ENCODE peak calls at places on chromosomes 12 and 14, in five cellular contexts. V is GM13977, O is body of pancreas, B is stomach, I is pancreas. T is an unnamed sample.

GRCh38 chr12:13044859-13045384 is 741 bp downstream of the FAM234B start:
- DNase-seq in V (no peak), I (no peak), B (no peak), O (no peak), T (peak)

GRCh38 chr14:81655423-81656314 is 122.0 kb upstream of the SEL1L start:
- DNase-seq in O (no peak), I (no peak), B (no peak), V (no peak), T (no peak)

GRCh38 chr12:8689606-8690175 is 8.1 kb upstream of the RIMKLB start:
- DNase-seq in I (no peak), B (no peak), O (no peak), V (no peak), T (no peak)

GRCh38 chr12:68611094-68611818 is 557 bp downstream of the RAP1B start:
- DNase-seq in I (peak), V (peak), B (peak), O (peak), T (peak)

GRCh38 chr12:124296295-124296915 is 1.5 kb downstream of the RFLNA start:
- DNase-seq in V (no peak), O (no peak), B (no peak), I (no peak), T (no peak)

GRCh38 chr12:54125950-54126695 is 62.7 kb downstream of the SMUG1 start:
- DNase-seq in O (peak), I (peak), V (no peak), B (peak), T (no peak)

GRCh38 chr14:69896080-69896479 is 16.9 kb downstream of the SMOC1 start:
- DNase-seq in V (no peak), O (no peak), B (no peak), I (no peak), T (no peak)

GRCh38 chr12:67747869-67748760 is 99.6 kb downstream of the DYRK2 start:
- DNase-seq in I (peak), B (peak), O (peak), V (no peak), T (peak)

GRCh38 chr12:32897276-32897615 is 669 bp upstream of the PKP2 start:
- DNase-seq in V (no peak), I (no peak), B (no peak), O (no peak), T (no peak)

GRCh38 chr12:115437061-115437567 is 753.1 kb upstream of the TBX3 start:
- DNase-seq in B (no peak), V (no peak), O (no peak), I (no peak), T (peak)

GRCh38 chr14:91415794-91416743 is 1.6 kb downstream of the CCDC88C start:
- DNase-seq in V (peak), I (no peak), B (peak), O (peak), T (no peak)

GRCh38 chr12:46445551-46446235 is 73.1 kb upstream of the SLC38A2 start:
- DNase-seq in V (no peak), O (no peak), B (no peak), I (no peak), T (no peak)

GRCh38 chr14:30651934-30652333 is 29.8 kb downstream of the SCFD1 start:
- DNase-seq in V (no peak), B (no peak), O (no peak), I (no peak), T (no peak)

GRCh38 chr12:94266390-94266789 is 118.0 kb downstream of the PLXNC1 start:
- DNase-seq in I (no peak), B (no peak), V (no peak), O (no peak), T (no peak)

GRCh38 chr12:56163533-56164344 is 5.6 kb downstream of the MYL6 start:
- DNase-seq in I (no peak), V (no peak), O (no peak), B (no peak), T (no peak)

GRCh38 chr14:32764131-32764530 is 174.5 kb upstream of the NPAS3 start:
- DNase-seq in B (no peak), I (no peak), V (no peak), O (no peak), T (no peak)

GRCh38 chr12:49288412-49288853 is 6.5 kb upstream of the PRPH start:
- DNase-seq in V (peak), O (peak), B (peak), I (no peak), T (peak)

GRCh38 chr12:97075583-97076268 is 168.7 kb downstream of the NEDD1 start:
- DNase-seq in O (no peak), V (no peak), I (no peak), B (no peak), T (no peak)

GRCh38 chr12:121657305-121658008 is 12.0 kb downstream of the MORN3 start:
- DNase-seq in O (no peak), B (no peak), I (no peak), V (no peak), T (no peak)

GRCh38 chr12:7661741-7662140 is 4.0 kb downstream of the APOBEC1 start:
- DNase-seq in O (no peak), B (no peak), V (no peak), I (no peak), T (no peak)

GRCh38 chr12:115079760-115080159 is 395.8 kb upstream of the TBX3 start:
- DNase-seq in V (no peak), O (peak), I (peak), B (no peak), T (no peak)

GRCh38 chr12:52581481-52581880 is 7.8 kb upstream of the KRT74 start:
- DNase-seq in O (no peak), B (no peak), I (no peak), V (no peak), T (peak)

GRCh38 chr12:100823988-100824387 is 29.4 kb downstream of the ANO4 start:
- DNase-seq in V (no peak), I (no peak), O (no peak), B (no peak), T (no peak)

GRCh38 chr12:115383668-115384067 is 699.7 kb upstream of the TBX3 start:
- DNase-seq in V (no peak), O (peak), I (no peak), B (peak), T (peak)

GRCh38 chr12:49482095-49483051 is 56.5 kb upstream of the KCNH3 start:
- DNase-seq in O (no peak), V (no peak), B (no peak), I (no peak), T (no peak)

GRCh38 chr12:24039113-24039525 is 89.6 kb upstream of the SOX5 start:
- DNase-seq in B (no peak), V (no peak), I (no peak), O (no peak), T (peak)

GRCh38 chr12:25924535-25925001 is 33.9 kb upstream of the RASSF8 start:
- DNase-seq in O (no peak), B (no peak), I (no peak), V (no peak), T (no peak)

GRCh38 chr12:7058163-7058845 is 2.2 kb upstream of the C1S start:
- DNase-seq in V (no peak), I (no peak), B (no peak), O (no peak), T (no peak)

GRCh38 chr14:21510735-21511657 is at the start of gene METTL3:
- DNase-seq in V (peak), O (peak), B (peak), I (peak), T (peak)

GRCh38 chr12:13102481-13103195 is 829 bp downstream of the GSG1 start:
- DNase-seq in I (no peak), V (no peak), B (no peak), O (no peak), T (peak)

GRCh38 chr12:120584343-120585149 is 3.3 kb upstream of the POP5 start:
- DNase-seq in V (peak), B (peak), I (peak), O (peak), T (peak)

GRCh38 chr12:117360551-117361311 is 695 bp downstream of the NOS1 start:
- DNase-seq in B (no peak), V (no peak), I (no peak), O (no peak), T (no peak)

GRCh38 chr12:52027085-52027843 is 20.5 kb downstream of the TAMALIN start:
- DNase-seq in O (no peak), B (no peak), I (no peak), V (no peak), T (no peak)

GRCh38 chr14:103749860-103750259 is 34.2 kb downstream of the ZFYVE21 start:
- DNase-seq in B (no peak), O (no peak), V (no peak), I (no peak), T (no peak)

GRCh38 chr12:16454481-16454880 is 107.0 kb downstream of the MGST1 start:
- DNase-seq in V (no peak), I (no peak), B (no peak), O (no peak), T (peak)

GRCh38 chr12:123126294-123127144 is 24.4 kb downstream of the PITPNM2 start:
- DNase-seq in I (no peak), B (peak), O (peak), V (no peak), T (peak)

DNA sequence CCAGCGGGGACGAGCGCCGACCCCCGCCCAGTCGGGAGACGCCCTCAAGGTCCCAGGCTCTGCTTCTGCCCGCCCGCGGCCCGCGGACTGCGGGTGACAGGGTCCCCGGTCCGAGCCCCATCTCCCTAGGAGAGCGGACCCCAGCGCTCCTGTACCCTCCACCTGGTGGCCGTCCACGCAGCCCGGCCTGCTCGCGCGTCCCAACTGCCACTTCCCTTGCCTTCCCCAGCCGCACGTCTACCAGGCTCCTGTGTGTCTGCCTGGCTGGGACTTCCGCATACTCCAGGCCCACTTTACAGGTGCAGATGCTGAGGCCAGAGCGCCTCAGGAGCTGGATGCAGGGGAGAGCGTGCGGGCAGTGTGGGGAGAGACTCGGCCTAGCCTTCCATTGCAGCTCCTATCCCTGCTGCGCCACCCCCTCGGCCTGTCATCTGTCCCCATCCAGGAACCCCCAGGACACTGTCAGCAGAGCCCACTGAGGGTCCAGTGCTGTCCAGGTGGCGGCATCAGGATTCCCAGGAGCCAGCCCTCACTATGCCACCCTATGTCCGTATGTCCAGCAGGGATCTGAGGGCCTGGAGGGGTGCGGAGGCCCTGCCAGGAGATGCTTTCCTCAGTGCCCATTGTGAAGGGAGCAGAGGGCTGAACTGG is 8.0 kb upstream of the ANKRD9 start:
- DNase-seq in B (no peak), V (no peak), I (no peak), O (no peak), T (no peak)
- TF ChIP-seq CTCF in B (no peak), V (no peak), I (no peak), O (no peak), T (no peak)

DNA sequence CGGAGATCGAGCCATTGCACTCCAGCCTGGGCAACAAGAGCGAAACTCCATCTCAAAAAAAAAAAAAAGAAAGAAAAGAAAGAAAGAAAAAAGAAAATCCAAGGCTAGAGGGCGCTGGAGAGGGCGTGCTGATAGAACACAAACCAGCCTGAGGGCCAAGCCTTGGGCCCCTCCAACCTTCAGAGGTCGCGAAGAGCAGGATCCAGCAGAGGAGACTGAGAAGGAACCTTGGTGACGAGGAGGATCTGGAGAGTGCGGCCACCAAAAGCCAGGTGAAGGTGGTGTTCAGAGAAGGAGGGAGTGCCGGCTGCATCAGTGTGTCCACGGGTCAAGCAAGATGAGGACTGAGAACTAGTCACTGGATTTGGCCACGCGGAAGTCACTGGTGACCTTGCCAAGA is 4.1 kb upstream of the DYNC1H1 start:
- DNase-seq in I (no peak), B (no peak), V (no peak), O (no peak), T (peak)
- TF ChIP-seq CTCF in I (no peak), B (no peak), V (peak), O (peak), T (peak)

DNA sequence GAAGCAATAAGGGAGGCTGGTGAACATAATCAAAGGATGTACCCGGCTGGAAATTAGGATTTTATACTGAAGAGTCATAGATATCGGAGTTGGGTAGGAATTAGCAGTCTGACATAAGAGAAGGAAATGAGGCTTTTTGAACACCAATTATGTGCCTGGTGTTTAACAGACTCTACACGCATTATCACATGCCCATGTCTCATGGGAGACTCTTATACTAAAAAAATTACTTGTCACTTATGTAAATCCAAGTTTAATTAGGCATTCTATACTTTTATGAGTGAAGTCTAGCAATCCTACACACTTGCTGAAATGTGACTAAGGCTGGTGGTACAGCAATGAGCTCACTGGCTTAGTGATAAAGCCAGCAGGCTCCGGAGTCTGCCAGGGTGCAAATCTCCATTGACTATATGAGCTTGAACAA is 93.5 kb downstream of the NUAK1 start:
- DNase-seq in I (no peak), O (no peak), B (no peak), V (no peak), T (no peak)
- TF ChIP-seq CTCF in I (no peak), O (no peak), B (no peak), V (no peak), T (no peak)

GRCh38 chr12:108424816-108425215 is 85.7 kb upstream of the CMKLR1 start:
- DNase-seq in V (no peak), O (no peak), I (no peak), B (no peak), T (no peak)

GRCh38 chr12:108430245-108430644 is 84.8 kb upstream of the FICD start:
- DNase-seq in V (no peak), I (no peak), O (peak), B (no peak), T (peak)

GRCh38 chr12:108423486-108423885 is 84.4 kb upstream of the CMKLR1 start:
- DNase-seq in I (no peak), B (no peak), V (no peak), O (no peak), T (no peak)

GRCh38 chr12:108424026-108424425 is 84.9 kb upstream of the CMKLR1 start:
- DNase-seq in I (no peak), O (no peak), V (no peak), B (no peak), T (no peak)

DNA sequence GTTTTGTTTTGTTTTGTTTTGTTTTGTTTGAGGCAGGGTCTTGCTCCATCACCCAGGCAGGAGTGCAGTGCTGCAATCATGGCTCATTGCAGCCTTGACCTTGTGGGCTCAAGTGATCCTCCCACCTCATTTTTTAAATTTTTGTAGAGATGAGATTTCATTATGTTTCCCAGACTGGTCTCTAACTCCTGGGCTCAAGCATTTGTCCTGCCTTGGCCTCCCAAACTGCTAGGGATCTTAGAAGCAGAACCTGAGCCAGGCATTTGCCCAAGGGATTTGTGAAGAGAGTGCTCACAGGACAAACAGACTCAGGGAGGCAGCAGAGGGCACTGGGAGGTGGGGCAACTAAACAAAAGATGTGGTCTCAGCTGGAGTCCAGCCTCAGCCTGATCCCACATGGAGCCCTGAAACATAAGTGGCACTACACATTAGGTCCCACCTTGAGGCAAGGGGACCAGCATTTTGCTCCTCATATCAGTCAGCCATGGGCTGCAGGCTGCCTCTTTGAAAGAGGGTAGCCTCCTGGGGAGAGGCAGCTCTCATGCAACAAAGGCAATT is 86.2 kb upstream of the CMKLR1 start:
- DNase-seq in B (no peak), O (no peak), I (no peak), V (no peak), T (no peak)
- TF ChIP-seq CTCF in B (no peak), O (no peak), I (no peak), V (no peak), T (no peak)

GRCh38 chr12:89525002-89525823 is 617 bp upstream of the GALNT4 start:
- DNase-seq in V (peak), I (peak), O (peak), B (peak), T (no peak)
- TF ChIP-seq CTCF in V (no peak), I (no peak), O (no peak), B (peak), T (no peak)

GRCh38 chr12:132574271-132574996 is 35.9 kb downstream of the LRCOL1 start:
- DNase-seq in I (no peak), V (no peak), O (no peak), B (no peak), T (no peak)
- TF ChIP-seq CTCF in I (no peak), V (no peak), O (no peak), B (no peak), T (no peak)

GRCh38 chr12:30961030-30961429 is 34.5 kb downstream of the TSPAN11 start:
- DNase-seq in V (no peak), I (no peak), O (no peak), B (no peak), T (no peak)
- TF ChIP-seq CTCF in V (no peak), I (no peak), O (no peak), B (no peak), T (no peak)

GRCh38 chr14:89366580-89367448 is 50.2 kb downstream of the FOXN3 start:
- DNase-seq in V (no peak), O (no peak), B (no peak), I (no peak), T (peak)
- TF ChIP-seq CTCF in V (no peak), O (no peak), B (no peak), I (no peak), T (no peak)

DNA sequence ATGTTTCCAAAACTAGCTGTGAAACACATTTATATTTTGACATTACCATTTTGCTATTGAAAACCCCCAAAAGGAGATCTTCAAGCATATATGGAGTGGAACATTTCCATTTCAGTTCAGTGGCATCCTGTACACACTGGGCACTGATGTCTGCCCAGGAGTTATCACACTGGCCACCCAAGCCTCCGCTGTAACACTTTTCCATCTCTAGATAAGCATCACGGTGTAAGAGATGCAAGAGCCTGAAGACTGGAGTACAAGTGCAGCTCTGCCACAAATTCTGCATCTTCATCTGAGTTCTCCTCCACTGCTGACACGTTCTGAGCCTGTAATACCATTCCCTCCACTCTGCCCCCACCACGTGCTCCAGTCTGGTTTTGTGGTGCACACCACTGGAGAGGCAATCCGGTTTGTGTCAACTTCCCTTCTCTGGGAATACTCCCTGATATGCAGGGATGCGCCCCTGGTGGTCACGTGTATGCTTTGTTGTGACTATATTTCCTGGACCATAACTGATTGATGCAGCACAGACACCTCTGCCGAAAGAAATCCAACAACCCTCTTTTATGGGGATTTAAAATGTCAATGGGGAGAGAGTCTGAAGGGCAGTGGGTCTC is 12.7 kb downstream of the SPTLC2 start:
- DNase-seq in B (no peak), I (no peak), V (no peak), O (no peak), T (no peak)
- TF ChIP-seq CTCF in B (no peak), I (no peak), V (peak), O (no peak), T (peak)